ENCODE peak calls at places on chromosome 21, in four cellular contexts. T, A, Q and Y are unnamed samples.

GRCh38 chr21:44028287-44028659 is 16.2 kb downstream of the TRAPPC10 start:
- DNase-seq in T (no peak), A (no peak), Q (no peak), Y (no peak)

GRCh38 chr21:45496968-45497845 is 45.0 kb downstream of the SLC19A1 start:
- DNase-seq in T (no peak), A (peak; percentile 50), Q (no peak), Y (no peak)

GRCh38 chr21:26432410-26432809 is 140.7 kb downstream of the CYYR1 start:
- DNase-seq in T (no peak), A (no peak), Q (no peak), Y (no peak)

GRCh38 chr21:39538453-39539042 is 74.2 kb upstream of the B3GALT5 start:
- DNase-seq in T (no peak), A (no peak), Q (no peak), Y (no peak)

GRCh38 chr21:36859744-36860501 is 106.5 kb downstream of the HLCS start:
- DNase-seq in T (peak; percentile 29), A (no peak), Q (peak; percentile 43), Y (no peak)

GRCh38 chr21:27425574-27425973 is 458.7 kb upstream of the ADAMTS5 start:
- DNase-seq in T (peak; percentile 68), A (no peak), Q (no peak), Y (no peak)

GRCh38 chr21:43191521-43191920 is 22.7 kb downstream of the CRYAA start:
- DNase-seq in T (no peak), A (no peak), Q (no peak), Y (no peak)

GRCh38 chr21:37758997-37759396 is 157.3 kb downstream of the KCNJ6 start:
- DNase-seq in T (peak; percentile 59), A (no peak), Q (peak; percentile 29), Y (no peak)